ENCODE peak calls at places on chromosomes 5 and 9, in six cellular contexts. N is GM12878, S is IMR-90, D is K562, K is A549, H is HepG2. R is an unnamed sample.

GRCh38 chr9:13479071-13479470 is 199.6 kb upstream of the MPDZ start:
- DNase-seq in N (no peak), S (no peak), D (no peak), K (no peak), H (no peak), R (no peak)

GRCh38 chr9:130588416-130588815 is 9.0 kb downstream of the FUBP3 start:
- DNase-seq in N (no peak), S (no peak), D (no peak), K (no peak), H (no peak), R (no peak)

GRCh38 chr5:172280937-172281336 is 2.6 kb downstream of the UBTD2 start:
- DNase-seq in N (no peak), S (peak; percentile 77), D (no peak), K (no peak), H (no peak), R (no peak)

GRCh38 chr9:1009101-1009707 is 32.7 kb downstream of the DMRT3 start:
- DNase-seq in N (no peak), S (peak; percentile 60), D (peak; percentile 69), K (peak; percentile 76), H (peak; percentile 60), R (peak; percentile 61)

GRCh38 chr9:14909631-14910177 is 524 bp downstream of the FREM1 start:
- DNase-seq in N (no peak), S (no peak), D (no peak), K (no peak), H (no peak), R (no peak)

GRCh38 chr9:126985870-126986498 is 71.4 kb downstream of the RALGPS1 start:
- DNase-seq in N (peak; percentile 92), S (peak; percentile 17), D (no peak), K (peak; percentile 67), H (peak; percentile 5), R (no peak)

GRCh38 chr5:121596882-121597281 is 254.8 kb upstream of the FTMT start:
- DNase-seq in N (no peak), S (no peak), D (no peak), K (no peak), H (no peak), R (no peak)

GRCh38 chr9:115615821-115616665 is 498.1 kb upstream of the TNC start:
- DNase-seq in N (no peak), S (peak; percentile 96), D (no peak), K (peak; percentile 82), H (no peak), R (no peak)

GRCh38 chr5:172453986-172454354 is 355 bp downstream of the SH3PXD2B start:
- DNase-seq in N (no peak), S (no peak), D (peak; percentile 38), K (peak; percentile 27), H (no peak), R (peak; percentile 61)

GRCh38 chr9:132498811-132499210 is 83.6 kb upstream of the BARHL1 start:
- DNase-seq in N (no peak), S (peak; percentile 17), D (no peak), K (no peak), H (no peak), R (no peak)

GRCh38 chr9:134871941-134872340 is 8.7 kb upstream of the FCN2 start:
- DNase-seq in N (no peak), S (peak; percentile 65), D (no peak), K (no peak), H (no peak), R (no peak)

GRCh38 chr9:126860757-126861466 is 473 bp downstream of the ZBTB34 start:
- DNase-seq in N (no peak), S (no peak), D (no peak), K (no peak), H (no peak), R (peak; percentile 41)

GRCh38 chr9:35945341-35946018 is 12.5 kb downstream of the OR2S2 start:
- DNase-seq in N (no peak), S (peak; percentile 85), D (peak; percentile 78), K (peak; percentile 90), H (peak; percentile 84), R (peak; percentile 89)

GRCh38 chr5:61313960-61314681 is 17.9 kb upstream of the ZSWIM6 start:
- DNase-seq in N (no peak), S (peak; percentile 94), D (no peak), K (peak; percentile 80), H (no peak), R (no peak)

GRCh38 chr5:110045153-110045552 is 355.4 kb downstream of the MAN2A1 start:
- DNase-seq in N (no peak), S (no peak), D (no peak), K (no peak), H (no peak), R (no peak)

GRCh38 chr9:123689701-123690428 is 240.1 kb downstream of the DENND1A start:
- DNase-seq in N (no peak), S (no peak), D (no peak), K (no peak), H (no peak), R (no peak)

GRCh38 chr5:131488463-131488862 is 146.6 kb downstream of the RAPGEF6 start:
- DNase-seq in N (peak; percentile 82), S (peak; percentile 7), D (no peak), K (no peak), H (no peak), R (no peak)

DNA sequence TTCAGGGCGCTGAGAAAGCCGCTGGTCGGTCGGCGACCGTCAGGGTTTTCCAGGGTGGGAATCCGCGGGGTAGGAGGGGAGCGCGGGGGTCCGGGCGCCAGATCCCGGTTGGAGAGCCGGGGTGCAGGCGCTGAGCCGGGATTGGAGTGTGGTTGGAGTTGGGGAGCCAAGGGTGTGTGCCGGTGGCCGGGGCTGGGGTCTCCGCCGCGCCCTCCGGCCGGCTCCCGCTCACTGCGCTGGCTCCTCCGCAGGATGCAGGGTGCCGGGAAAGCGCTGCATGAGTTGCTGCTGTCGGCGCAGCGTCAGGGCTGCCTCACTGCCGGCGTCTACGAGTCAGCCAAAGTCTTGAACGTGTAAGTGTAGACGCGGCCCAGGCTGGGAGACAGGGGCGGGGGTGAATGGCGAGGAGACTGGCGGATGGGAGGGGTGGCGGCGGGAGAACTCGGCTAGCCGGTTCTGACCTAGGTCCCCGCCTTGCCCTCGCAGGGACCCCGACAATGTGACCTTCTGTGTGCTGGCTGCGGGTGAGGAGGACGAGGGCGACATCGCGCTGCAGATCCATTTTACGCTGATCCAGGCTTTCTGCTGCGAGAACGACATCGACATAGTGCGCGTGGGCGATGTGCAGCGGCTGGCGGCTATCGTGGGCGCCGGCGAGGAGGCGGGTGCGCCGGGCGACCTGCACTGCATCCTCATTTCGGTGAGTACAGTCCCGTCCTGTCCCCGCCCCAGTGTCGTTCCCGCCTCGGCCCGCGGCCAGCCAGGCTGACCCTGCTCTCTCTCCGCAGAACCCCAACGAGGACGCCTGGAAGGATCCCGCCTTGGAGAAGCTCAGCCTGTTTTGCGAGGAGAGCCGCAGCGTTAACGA is 603 bp downstream of the GADD45G start:
- DNase-seq in N (no peak), S (peak; percentile 19), D (peak; percentile 17), K (peak; percentile 9), H (no peak), R (peak; percentile 31)
- TF ChIP-seq BHLHE40 in N (no peak), S (no peak), D (no peak), K (no peak), H (no peak), R (no peak)

GRCh38 chr5:116970318-116970717 is 395.7 kb upstream of the SEMA6A start:
- DNase-seq in N (no peak), S (no peak), D (no peak), K (no peak), H (no peak), R (peak; percentile 8)
- TF ChIP-seq BHLHE40 in N (no peak), S (no peak), D (no peak), K (no peak), H (no peak), R (no peak)

DNA sequence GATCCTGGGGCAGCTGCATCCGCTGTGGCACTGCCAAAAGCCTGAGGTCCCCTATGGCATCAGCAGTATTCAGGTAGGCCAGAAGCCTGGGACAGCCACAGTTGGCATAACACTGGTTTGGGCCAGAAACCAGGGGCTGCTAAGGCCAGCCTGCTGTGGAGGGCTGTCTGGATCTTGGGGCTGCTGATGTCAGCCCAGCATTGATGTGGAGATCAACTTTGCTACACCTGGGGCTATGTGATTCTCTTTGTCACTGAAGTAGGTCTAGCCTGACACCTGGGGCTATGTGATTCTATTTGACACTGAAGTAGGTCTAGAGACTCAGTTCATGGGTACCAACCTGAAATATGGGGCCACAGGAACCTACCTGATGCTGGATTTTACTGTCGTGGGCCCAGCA is 411.5 kb downstream of the RASEF start:
- DNase-seq in N (no peak), S (no peak), D (no peak), K (no peak), H (no peak), R (no peak)
- TF ChIP-seq BHLHE40 in N (no peak), S (no peak), D (no peak), K (no peak), H (no peak), R (no peak)

DNA sequence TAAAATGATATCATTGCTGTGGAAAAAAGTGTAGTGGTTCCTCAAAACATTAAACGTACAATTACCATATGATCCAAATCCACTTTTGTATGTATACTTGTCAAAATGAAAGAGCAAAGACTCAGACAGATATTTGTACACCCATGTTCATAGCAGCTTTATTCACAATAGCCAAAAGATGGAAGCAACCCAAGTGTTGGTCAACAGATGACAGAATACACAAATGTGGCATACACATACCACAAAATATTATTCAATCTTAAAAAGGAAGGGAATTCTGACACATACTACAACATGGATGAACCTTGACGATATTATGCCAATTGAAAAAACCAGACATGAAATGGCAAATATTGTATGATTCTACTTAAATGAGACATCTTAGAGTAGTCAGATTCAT is 524.5 kb upstream of the WWC1 start:
- DNase-seq in N (no peak), S (no peak), D (no peak), K (no peak), H (no peak), R (no peak)
- TF ChIP-seq BHLHE40 in N (no peak), S (no peak), D (no peak), K (no peak), H (no peak), R (no peak)

DNA sequence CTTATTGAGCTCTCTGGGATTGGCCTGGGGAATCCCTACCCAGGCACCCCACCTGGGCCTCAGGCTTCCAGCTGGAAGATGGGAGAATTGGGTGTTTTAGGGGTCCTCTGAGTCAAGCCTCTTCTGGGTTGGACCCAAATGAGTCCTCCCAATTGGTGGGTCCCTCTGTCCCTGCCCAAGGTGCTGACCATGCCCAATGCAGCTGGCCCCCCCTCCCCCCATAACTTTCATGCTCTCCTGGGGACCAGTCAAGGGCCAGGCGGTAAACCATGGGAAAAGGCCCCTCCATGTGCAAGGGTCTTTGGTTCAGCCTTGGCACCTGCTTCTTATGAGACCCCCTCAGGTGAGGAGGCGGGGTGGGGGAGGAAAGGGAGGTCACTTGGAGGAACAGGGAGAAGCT is 3.4 kb upstream of the PSD2 start:
- DNase-seq in N (no peak), S (no peak), D (no peak), K (no peak), H (no peak), R (no peak)
- TF ChIP-seq BHLHE40 in N (no peak), S (no peak), D (no peak), K (no peak), H (no peak), R (no peak)